ENCODE peak calls at places on chromosomes 1 and 21, in ten cellular contexts. P is IMR-90; K is iPS DF 6.9; S is lower lobe of right lung; O is CD8-positive, alpha-beta T cell; W is psoas muscle; Z is breast epithelium; H is upper lobe of right lung; X is left ventricle myocardium inferior; Y is small intestine. B is an unnamed sample. For H3K4me1, the result is how much of the 10 kb centered on the place peaks cover.

GRCh38 chr21:42154237-42155044 is 64.5 kb upstream of the ABCG1 start:
- DNase-seq in O (no peak), Z (no peak), K (no peak), W (no peak), H (peak), S (no peak), Y (no peak), X (no peak), P (no peak), B (no peak)

GRCh38 chr21:46551636-46552241 is 53.1 kb downstream of the S100B start:
- DNase-seq in X (no peak), H (peak), P (no peak), K (no peak), W (peak), S (peak), O (peak), Y (no peak), Z (peak), B (peak)

GRCh38 chr1:2525524-2525895 is 886 bp downstream of the PANK4 start:
- DNase-seq in S (no peak), Y (no peak), Z (no peak), W (no peak), K (no peak), H (no peak), P (no peak), X (no peak), O (no peak), B (no peak)

GRCh38 chr1:176049582-176049981 is 157.5 kb downstream of the COP1 start:
- DNase-seq in X (no peak), S (no peak), Y (no peak), K (no peak), H (no peak), Z (no peak), O (no peak), P (no peak), W (no peak), B (no peak)

GRCh38 chr1:100530901-100531487 is 6.9 kb upstream of the GPR88 start:
- DNase-seq in K (no peak), H (no peak), W (no peak), S (no peak), Y (peak), P (peak), O (no peak), X (no peak), Z (no peak), B (no peak)

GRCh38 chr1:62144238-62144831 is 50.3 kb upstream of the L1TD1 start:
- DNase-seq in O (no peak), Z (no peak), K (peak), H (no peak), X (no peak), Y (peak), W (no peak), S (no peak), P (peak), B (no peak)

GRCh38 chr21:45447821-45448220 is 42.9 kb downstream of the COL18A1 start:
- DNase-seq in X (no peak), Y (no peak), S (no peak), P (no peak), K (no peak), H (no peak), Z (peak), O (no peak), W (no peak), B (peak)

GRCh38 chr1:47680815-47681475 is 243.1 kb downstream of the FOXD2 start:
- DNase-seq in Y (no peak), X (no peak), W (no peak), S (no peak), Z (no peak), P (no peak), H (no peak), K (no peak), O (no peak), B (no peak)

GRCh38 chr1:82538876-82539275 is 738.1 kb downstream of the ADGRL2 start:
- DNase-seq in X (no peak), O (no peak), S (no peak), P (peak), Y (no peak), Z (no peak), W (no peak), H (no peak), K (no peak), B (no peak)

GRCh38 chr1:8584316-8584715 is 233.1 kb downstream of the RERE start:
- DNase-seq in Z (no peak), H (no peak), W (no peak), S (no peak), P (no peak), Y (no peak), X (no peak), O (no peak), K (no peak), B (no peak)

GRCh38 chr1:212688338-212689047 is 11.1 kb downstream of the BATF3 start:
- DNase-seq in X (no peak), Z (no peak), W (no peak), S (no peak), K (no peak), O (no peak), P (peak), H (no peak), Y (no peak), B (no peak)

GRCh38 chr1:82979593-82980230 is 1019.2 kb downstream of the TTLL7 start:
- DNase-seq in S (no peak), W (no peak), H (no peak), Z (no peak), X (no peak), Y (no peak), P (no peak), K (no peak), O (no peak), B (no peak)

GRCh38 chr1:175792126-175792525 is 48.7 kb upstream of the TNR start:
- DNase-seq in P (no peak), Z (no peak), H (no peak), X (no peak), Y (no peak), O (no peak), W (no peak), K (no peak), S (no peak), B (no peak)

GRCh38 chr1:184219414-184219813 is 167.4 kb upstream of the C1orf21 start:
- DNase-seq in H (no peak), X (no peak), Y (no peak), K (no peak), Z (no peak), W (no peak), O (no peak), P (no peak), S (no peak), B (no peak)

GRCh38 chr1:229964281-229964680 is 102.8 kb upstream of the GALNT2 start:
- DNase-seq in O (no peak), Z (no peak), X (no peak), W (no peak), Y (no peak), K (no peak), H (no peak), P (no peak), S (no peak), B (no peak)

GRCh38 chr1:97461782-97462181 is 459.1 kb downstream of the DPYD start:
- DNase-seq in Z (no peak), Y (no peak), X (no peak), H (no peak), O (no peak), P (no peak), S (no peak), W (no peak), K (no peak), B (no peak)

GRCh38 chr1:206737729-206738222 is 32.8 kb upstream of the IL19 start:
- DNase-seq in Y (no peak), P (no peak), Z (no peak), X (no peak), W (no peak), K (no peak), H (no peak), S (no peak), O (no peak), B (no peak)

GRCh38 chr1:48817505-48818114 is 40.9 kb upstream of the BEND5 start:
- DNase-seq in X (peak), W (peak), H (peak), K (peak), S (peak), Y (peak), P (peak), Z (peak), O (no peak), B (peak)

GRCh38 chr1:24126023-24126671 is 14.2 kb upstream of the MYOM3 start:
- DNase-seq in K (no peak), S (no peak), Z (no peak), W (peak), H (peak), P (peak), Y (no peak), X (no peak), O (no peak), B (no peak)

GRCh38 chr1:20096840-20097447 is 22.4 kb downstream of the PLA2G2D start:
- DNase-seq in W (no peak), X (no peak), H (no peak), K (no peak), P (no peak), S (no peak), O (no peak), Y (no peak), Z (no peak), B (no peak)

GRCh38 chr1:229757226-229757625 is 131.2 kb downstream of the URB2 start:
- DNase-seq in O (no peak), X (no peak), Y (no peak), W (no peak), Z (no peak), H (no peak), S (no peak), P (no peak), K (no peak), B (no peak)

GRCh38 chr1:92599184-92599583 is 112.5 kb upstream of the GFI1 start:
- DNase-seq in S (no peak), Z (no peak), W (no peak), H (no peak), Y (peak), O (no peak), X (no peak), K (no peak), P (peak), B (no peak)

GRCh38 chr1:41576620-41577019 is 92.1 kb upstream of the EDN2 start:
- DNase-seq in O (peak), Y (no peak), Z (no peak), X (no peak), H (no peak), K (no peak), S (no peak), P (peak), W (no peak), B (no peak)

GRCh38 chr1:47755368-47755990 is 241.7 kb downstream of the TRABD2B start:
- DNase-seq in Y (peak), O (peak), S (no peak), K (peak), Z (no peak), P (no peak), H (no peak), X (no peak), W (no peak), B (peak)

GRCh38 chr1:237124856-237125462 is 83.0 kb downstream of the RYR2 start:
- DNase-seq in Y (no peak), H (no peak), W (no peak), K (no peak), O (no peak), P (no peak), S (no peak), Z (no peak), X (no peak), B (no peak)

GRCh38 chr1:172727956-172728603 is 69.2 kb downstream of the FASLG start:
- DNase-seq in S (no peak), H (no peak), O (no peak), X (no peak), K (peak), Y (peak), P (peak), Z (no peak), W (no peak), B (no peak)

GRCh38 chr21:34845521-34846213 is 176.9 kb downstream of the CLIC6 start:
- DNase-seq in S (peak), H (peak), O (no peak), Z (peak), K (no peak), Y (peak), X (no peak), W (no peak), P (peak), B (peak)

GRCh38 chr1:71193153-71193552 is 112.3 kb upstream of the ZRANB2 start:
- DNase-seq in X (no peak), P (peak), W (no peak), K (no peak), Z (no peak), Y (no peak), S (no peak), O (no peak), H (no peak), B (no peak)

GRCh38 chr1:162349635-162350330 is 26.9 kb downstream of the SPATA46 start:
- DNase-seq in Z (no peak), K (no peak), S (no peak), H (no peak), P (peak), W (no peak), Y (peak), O (no peak), X (no peak), B (no peak)

GRCh38 chr1:12473596-12474329 is 144.2 kb downstream of the DHRS3 start:
- DNase-seq in W (no peak), P (peak), X (peak), H (no peak), Z (no peak), S (no peak), K (no peak), Y (no peak), O (no peak), B (no peak)

GRCh38 chr1:12477301-12477700 is 140.7 kb downstream of the DHRS3 start:
- DNase-seq in W (no peak), Y (no peak), X (no peak), K (no peak), O (no peak), S (no peak), P (no peak), Z (no peak), H (no peak), B (no peak)

GRCh38 chr1:12475158-12475934 is 142.7 kb downstream of the DHRS3 start:
- DNase-seq in X (no peak), H (no peak), O (no peak), K (no peak), Y (peak), S (no peak), P (no peak), W (no peak), Z (no peak), B (no peak)

GRCh38 chr1:12477936-12478611 is 139.9 kb downstream of the DHRS3 start:
- DNase-seq in O (peak), Y (peak), X (peak), S (peak), W (peak), K (no peak), Z (peak), H (peak), P (peak), B (peak)

DNA sequence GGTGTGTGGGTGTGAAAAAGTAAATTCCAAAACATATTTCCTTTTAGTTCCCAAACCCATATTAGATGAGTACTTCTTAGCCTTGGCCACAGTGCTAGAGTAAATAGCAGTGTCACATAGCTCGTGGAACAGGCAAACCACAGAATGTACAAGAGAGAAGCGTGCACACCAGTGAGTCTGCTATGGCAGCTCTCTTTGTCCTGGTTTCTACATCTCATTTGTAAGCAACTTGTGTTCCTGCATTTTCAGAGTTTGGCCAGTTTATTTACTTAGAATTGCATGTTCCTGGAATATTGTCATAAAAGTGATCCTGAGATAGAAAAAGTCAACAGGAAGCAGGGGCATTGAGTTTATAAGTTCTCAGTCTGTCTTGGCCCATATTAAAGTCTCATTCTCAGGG is 142.1 kb downstream of the DHRS3 start:
- DNase-seq in K (no peak), Z (peak), Y (peak), X (no peak), H (no peak), P (peak), O (no peak), S (no peak), W (no peak), B (no peak)
- H3K4me1 ChIP-seq in K (under half), Z (under half), Y (half or more), X (half or more), H (half or more), P (under half), O (half or more), S (half or more), W (half or more), B (half or more)

GRCh38 chr1:111202707-111203623 is 2.5 kb upstream of the DENND2D start:
- DNase-seq in X (no peak), Y (peak), P (no peak), H (no peak), S (no peak), Z (no peak), K (no peak), W (no peak), O (no peak), B (no peak)
- H3K4me3 ChIP-seq in X (peak), Y (peak), P (no peak), H (peak), S (peak), Z (peak), K (no peak), W (peak), O (peak), B (peak)

DNA sequence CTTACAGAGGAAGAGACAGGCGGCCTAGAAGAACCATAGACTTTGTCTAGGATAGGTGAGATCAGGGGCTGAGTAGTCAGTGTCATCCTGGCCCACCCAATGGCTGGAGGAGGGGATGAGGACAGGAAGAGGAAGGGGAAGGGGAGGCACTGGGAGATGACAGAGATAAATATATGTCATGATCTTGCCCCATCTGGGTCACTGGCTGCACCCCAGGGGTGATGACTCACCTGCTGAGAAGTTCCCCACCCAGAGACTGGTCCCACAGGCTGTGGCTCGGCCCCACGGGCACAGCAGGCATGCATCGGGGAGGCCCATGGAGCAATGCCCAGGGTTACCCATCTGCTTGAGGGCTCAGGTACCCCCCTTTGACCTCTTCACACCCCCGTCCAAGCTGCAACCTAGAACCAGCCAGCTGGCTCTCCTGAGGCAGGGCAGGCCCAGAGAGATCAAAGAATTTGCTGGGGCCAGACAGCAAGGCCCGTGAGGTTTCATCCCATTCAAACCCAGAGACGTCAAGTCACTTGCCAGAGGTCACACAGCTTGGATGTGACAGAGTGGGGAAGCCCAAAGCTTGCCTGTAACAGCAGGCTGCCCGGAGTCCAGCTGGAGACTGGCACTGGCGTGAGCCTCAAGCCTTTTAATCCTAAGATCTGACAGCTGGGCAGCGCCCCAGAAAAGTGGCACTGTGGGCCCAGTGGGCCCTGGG is 34.7 kb upstream of the CASZ1 start:
- DNase-seq in O (no peak), W (peak), K (no peak), S (no peak), Y (no peak), Z (no peak), H (no peak), P (no peak), X (no peak), B (no peak)
- H3K27ac ChIP-seq in O (no peak), W (no peak), K (no peak), S (no peak), Y (no peak), Z (no peak), H (no peak), P (no peak), X (no peak), B (no peak)

GRCh38 chr1:17635276-17635675 is 95.8 kb downstream of the ARHGEF10L start:
- DNase-seq in P (no peak), K (no peak), Y (no peak), H (no peak), Z (no peak), O (no peak), X (no peak), S (no peak), W (no peak), B (no peak)

GRCh38 chr1:17632106-17632505 is 92.6 kb downstream of the ARHGEF10L start:
- DNase-seq in K (no peak), S (no peak), O (no peak), H (no peak), Z (no peak), X (no peak), P (no peak), Y (no peak), W (peak), B (no peak)

GRCh38 chr1:17632541-17633193 is 93.2 kb downstream of the ARHGEF10L start:
- DNase-seq in Z (no peak), Y (no peak), W (no peak), P (peak), K (no peak), H (no peak), X (no peak), S (no peak), O (no peak), B (no peak)

GRCh38 chr1:17635811-17636210 is 96.3 kb downstream of the ARHGEF10L start:
- DNase-seq in K (no peak), W (no peak), X (peak), S (peak), H (peak), Z (no peak), Y (no peak), O (no peak), P (no peak), B (peak)

DNA sequence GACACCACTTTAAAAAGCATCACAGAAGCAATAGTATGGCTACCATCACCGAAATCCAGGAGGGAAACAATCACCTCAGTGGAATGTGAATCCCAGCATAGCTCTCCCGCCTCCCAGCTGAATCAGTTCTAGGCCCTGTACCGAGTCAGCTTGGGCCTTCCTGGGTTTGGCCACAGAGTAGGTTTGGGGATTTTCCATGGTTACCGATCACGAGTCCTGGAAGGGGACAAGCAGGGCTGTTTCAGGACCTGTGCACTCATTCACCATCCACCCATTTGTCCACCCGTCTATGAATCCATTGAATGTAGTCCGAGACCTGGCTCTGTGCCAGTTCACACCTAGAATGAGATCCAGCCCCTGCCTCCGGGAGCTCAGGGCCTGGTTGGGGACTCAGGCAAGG is 94.2 kb downstream of the ARHGEF10L start:
- DNase-seq in Y (no peak), O (no peak), K (no peak), H (no peak), P (peak), W (peak), X (no peak), Z (no peak), S (no peak), B (no peak)
- H3K4me1 ChIP-seq in Y (under half), O (under half), K (under half), H (under half), P (under half), W (under half), X (under half), Z (under half), S (under half), B (under half)

GRCh38 chr1:228059536-228060457 is 22.7 kb upstream of the ARF1 start:
- DNase-seq in O (peak), K (no peak), Z (peak), W (peak), P (no peak), H (peak), X (no peak), S (peak), Y (peak), B (peak)
- H3K4me3 ChIP-seq in O (peak), K (peak), Z (peak), W (peak), P (no peak), H (peak), X (peak), S (peak), Y (peak), B (peak)

DNA sequence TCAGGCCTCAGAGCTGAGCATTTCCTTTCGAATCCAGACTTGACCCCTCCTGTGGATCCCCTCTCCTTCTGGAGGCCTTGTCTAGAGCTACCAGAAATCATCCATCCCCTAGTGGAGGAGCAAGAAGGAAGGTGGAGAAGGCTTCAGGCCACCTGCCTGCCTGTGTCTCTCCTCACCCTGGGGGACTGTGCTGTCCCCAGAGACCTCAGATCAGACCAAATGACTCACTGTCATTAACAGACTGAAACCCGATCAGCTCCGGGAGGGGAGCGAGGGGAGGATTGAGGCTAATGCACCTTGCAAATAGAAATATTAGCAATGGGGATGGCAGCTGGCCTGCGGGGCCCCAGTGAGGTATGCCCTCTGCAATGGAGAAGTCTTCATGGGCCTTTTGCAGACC is 2.1 kb downstream of the MYBPH start:
- DNase-seq in S (no peak), P (no peak), H (no peak), Z (no peak), O (no peak), X (no peak), K (no peak), Y (no peak), W (peak), B (no peak)
- H3K27ac ChIP-seq in S (no peak), P (no peak), H (no peak), Z (no peak), O (no peak), X (no peak), K (no peak), Y (no peak), W (peak), B (no peak)

GRCh38 chr1:27581823-27582243 is 22.1 kb downstream of the AHDC1 start:
- DNase-seq in P (no peak), H (no peak), S (no peak), W (peak), Z (no peak), K (no peak), X (peak), O (no peak), Y (no peak), B (no peak)
- H3K4me1 ChIP-seq in P (under half), H (under half), S (under half), W (half or more), Z (under half), K (under half), X (half or more), O (under half), Y (under half), B (under half)

GRCh38 chr1:231695439-231696255 is 69.1 kb downstream of the DISC1 start:
- DNase-seq in X (peak), P (no peak), W (no peak), K (no peak), H (no peak), Z (no peak), Y (no peak), S (no peak), O (no peak), B (no peak)
- H3K4me3 ChIP-seq in X (no peak), P (no peak), W (no peak), K (no peak), H (no peak), Z (no peak), Y (no peak), S (no peak), O (no peak), B (no peak)